ENCODE peak calls at places on chromosomes 1 and 21, in five cellular contexts. X is nucleus accumbens; V is T-helper 9 cell; Q is stimulated activated CD4-positive, alpha-beta T cell treated with anti-CD3 and anti-CD28 coated beads, Interleukin-2, amount 100 ng/mL, for 48 hours; O is SJCRH30. J is an unnamed sample.

GRCh38 chr1:228349701-228350171 is 56.9 kb downstream of the TRIM11 start:
- DNase-seq in Q (no peak), V (no peak), O (no peak), X (no peak), J (no peak)

GRCh38 chr1:33344896-33345295 is 24.0 kb upstream of the A3GALT2 start:
- DNase-seq in Q (no peak), X (no peak), O (no peak), V (no peak), J (no peak)

GRCh38 chr1:40039245-40039756 is 1.2 kb upstream of the CAP1 start:
- DNase-seq in Q (no peak), V (no peak), X (no peak), O (peak; percentile 7), J (no peak)

GRCh38 chr21:41630249-41630648 is 122.3 kb upstream of the TMPRSS2 start:
- DNase-seq in V (no peak), O (no peak), Q (no peak), X (no peak), J (peak; percentile 96)

GRCh38 chr1:15432327-15432726 is 5.9 kb upstream of the CTRC start:
- DNase-seq in O (peak; percentile 99), V (no peak), X (no peak), Q (no peak), J (no peak)

GRCh38 chr1:44962729-44963128 is 23.7 kb downstream of the EIF2B3 start:
- DNase-seq in V (no peak), O (peak; percentile 56), X (no peak), Q (no peak), J (no peak)

GRCh38 chr1:220076861-220077762 is 12.5 kb downstream of the BPNT1 start:
- DNase-seq in Q (no peak), X (no peak), O (no peak), V (no peak), J (no peak)

GRCh38 chr1:61079276-61079897 is 3.0 kb upstream of the NFIA start:
- DNase-seq in X (no peak), O (peak; percentile 44), V (no peak), Q (no peak), J (no peak)

GRCh38 chr21:28963831-28964230 is 28.8 kb downstream of the LTN1 start:
- DNase-seq in O (no peak), X (no peak), Q (no peak), V (no peak), J (no peak)

GRCh38 chr1:2158272-2158671 is 36.3 kb downstream of the FAAP20 start:
- DNase-seq in X (no peak), O (no peak), V (no peak), Q (no peak), J (no peak)

GRCh38 chr1:237383825-237384612 is 342.0 kb downstream of the RYR2 start:
- DNase-seq in O (no peak), V (no peak), X (no peak), Q (no peak), J (peak; percentile 18)

GRCh38 chr21:45818904-45819285 is 162.7 kb upstream of the COL6A1 start:
- DNase-seq in X (no peak), V (no peak), O (no peak), Q (peak; percentile 72), J (peak; percentile 67)

GRCh38 chr1:209585672-209586071 is 2.2 kb downstream of the CAMK1G start:
- DNase-seq in X (peak; percentile 22), O (no peak), Q (no peak), V (no peak), J (peak; percentile 48)

GRCh38 chr1:67058242-67058641 is 4.3 kb upstream of the SLC35D1 start:
- DNase-seq in V (no peak), O (no peak), Q (no peak), X (no peak), J (no peak)

GRCh38 chr1:9289090-9289534 is 3.6 kb upstream of the SPSB1 start:
- DNase-seq in V (peak; percentile 90), Q (peak; percentile 93), X (peak; percentile 14), O (peak; percentile 68), J (peak; percentile 75)

GRCh38 chr1:11387829-11388228 is 91.1 kb upstream of the DISP3 start:
- DNase-seq in Q (no peak), X (no peak), O (no peak), V (no peak), J (no peak)

GRCh38 chr1:204448321-204448964 is 36.8 kb upstream of the PPP1R15B start:
- DNase-seq in X (no peak), Q (no peak), V (no peak), O (no peak), J (no peak)

GRCh38 chr21:42162831-42163510 is 56.0 kb upstream of the ABCG1 start:
- DNase-seq in V (no peak), Q (no peak), O (no peak), X (no peak), J (no peak)

GRCh38 chr1:85448358-85448757 is 16.6 kb downstream of the DDAH1 start:
- DNase-seq in X (no peak), Q (no peak), O (no peak), V (no peak), J (peak; percentile 48)

GRCh38 chr1:182662121-182662890 is 22.1 kb downstream of the RGS8 start:
- DNase-seq in O (no peak), X (no peak), V (no peak), Q (no peak), J (no peak)

GRCh38 chr1:172154571-172154970 is 265.9 kb upstream of the C1orf105 start:
- DNase-seq in V (no peak), O (no peak), Q (no peak), X (no peak), J (peak; percentile 78)

J was measured in fibroblast of villous mesenchyme.